ENCODE peak calls at places on chromosome 10, in nine cellular contexts. Z is MV-4-11, L is stromal cell of bone marrow, B is AG09309, T is C1 segment of cervical spinal cord, C is NCI-H1092 treated with DMSO at 0.1 percent for 48 hours, I is AG04450, O is mesenchymal stem cell, K is A673. Y is an unnamed sample.

GRCh38 chr10:132786279-132786528 is 257 bp upstream of the NKX6-2 start:
- DNase-seq in T (no peak), K (no peak), L (no peak), I (no peak), O (no peak), B (no peak), Z (no peak), C (no peak), Y (no peak)

GRCh38 chr10:105149371-105149871 is 508.3 kb downstream of the SORCS3 start:
- DNase-seq in I (no peak), B (peak; percentile 17), T (no peak), Z (no peak), C (no peak), L (no peak), K (no peak), O (no peak), Y (no peak)

GRCh38 chr10:54434782-54435181 is 366.2 kb downstream of the PCDH15 start:
- DNase-seq in I (no peak), B (no peak), T (no peak), O (no peak), L (no peak), C (no peak), K (no peak), Z (peak; percentile 11), Y (no peak)

GRCh38 chr10:60433684-60434083 is 44.0 kb upstream of the ANK3 start:
- DNase-seq in B (peak; percentile 61), T (no peak), I (peak; percentile 55), C (no peak), L (peak; percentile 75), O (peak; percentile 53), Z (no peak), K (no peak), Y (no peak)

GRCh38 chr10:59287587-59287986 is 74.8 kb downstream of the FAM13C start:
- DNase-seq in I (no peak), Z (no peak), T (peak; percentile 54), O (no peak), B (no peak), C (no peak), L (no peak), K (no peak), Y (no peak)

GRCh38 chr10:69512901-69513300 is 60.3 kb downstream of the NEUROG3 start:
- DNase-seq in O (no peak), K (no peak), I (no peak), C (no peak), Z (peak; percentile 13), B (no peak), L (peak; percentile 5), T (no peak), Y (no peak)

GRCh38 chr10:75143353-75143752 is 31.9 kb downstream of the SAMD8 start:
- DNase-seq in K (no peak), O (no peak), Z (no peak), C (no peak), T (no peak), B (no peak), L (no peak), I (no peak), Y (no peak)

GRCh38 chr10:33214174-33214573 is 120.3 kb downstream of the NRP1 start:
- DNase-seq in C (no peak), K (peak; percentile 75), O (no peak), Z (no peak), B (no peak), I (no peak), L (no peak), T (no peak), Y (no peak)

GRCh38 chr10:102678842-102679289 is 34.6 kb downstream of the TRIM8 start:
- DNase-seq in O (peak; percentile 78), Z (peak; percentile 49), K (no peak), C (peak; percentile 72), T (peak; percentile 81), I (no peak), B (no peak), L (no peak), Y (peak; percentile 62)

GRCh38 chr10:323651-324293 is 188.5 kb downstream of the ZMYND11 start:
- DNase-seq in C (no peak), O (peak; percentile 96), K (peak; percentile 93), T (no peak), B (peak; percentile 94), L (peak; percentile 96), I (peak; percentile 93), Z (peak; percentile 83), Y (peak; percentile 72)

GRCh38 chr10:133309720-133310398 is 1.1 kb downstream of the ZNF511 start:
- DNase-seq in T (no peak), Z (no peak), O (no peak), B (no peak), C (peak; percentile 52), K (no peak), I (no peak), L (no peak), Y (no peak)

GRCh38 chr10:10605551-10606081 is 412.1 kb upstream of the CELF2 start:
- DNase-seq in K (no peak), Z (peak; percentile 26), B (peak; percentile 67), O (peak; percentile 35), C (no peak), I (peak; percentile 55), T (no peak), L (peak; percentile 96), Y (no peak)

GRCh38 chr10:72421895-72422540 is 67.3 kb upstream of the DNAJB12 start:
- DNase-seq in B (no peak), C (no peak), O (no peak), K (no peak), Z (no peak), L (no peak), T (no peak), I (no peak), Y (no peak)

GRCh38 chr10:30353851-30354250 is 4.8 kb upstream of the MTPAP start:
- DNase-seq in L (peak; percentile 78), I (peak; percentile 55), C (no peak), B (peak; percentile 55), K (no peak), Z (no peak), O (peak; percentile 41), T (no peak), Y (no peak)

GRCh38 chr10:24240001-24240751 is 31.2 kb downstream of the KIAA1217 start:
- DNase-seq in O (no peak), Z (no peak), I (no peak), K (peak; percentile 18), C (no peak), T (no peak), L (peak; percentile 18), B (no peak), Y (no peak)

GRCh38 chr10:12067336-12067735 is 1.4 kb upstream of the DHTKD1 start:
- DNase-seq in Z (no peak), B (peak; percentile 48), C (no peak), L (peak; percentile 47), O (peak; percentile 73), K (no peak), T (no peak), I (peak; percentile 47), Y (no peak)

GRCh38 chr10:79018591-79019011 is 50.2 kb upstream of the ZMIZ1 start:
- DNase-seq in T (no peak), Z (no peak), K (no peak), O (peak; percentile 57), B (no peak), L (no peak), I (peak; percentile 13), C (peak; percentile 1), Y (no peak)

GRCh38 chr10:815338-816104 is 116.0 kb downstream of the LARP4B start:
- DNase-seq in L (no peak), C (no peak), O (no peak), B (no peak), K (no peak), Z (no peak), I (no peak), T (no peak), Y (no peak)

GRCh38 chr10:87804939-87805569 is 13.0 kb downstream of the ATAD1 start:
- DNase-seq in Z (no peak), T (no peak), I (no peak), C (no peak), B (no peak), O (no peak), L (no peak), K (no peak), Y (no peak)

GRCh38 chr10:132850896-132851295 is 64.9 kb upstream of the NKX6-2 start:
- DNase-seq in K (no peak), C (no peak), T (no peak), L (no peak), I (no peak), Z (no peak), O (no peak), B (no peak), Y (no peak)

GRCh38 chr10:49644035-49644345 is 30.2 kb downstream of the CHAT start:
- DNase-seq in C (no peak), L (no peak), O (no peak), Z (no peak), B (no peak), K (no peak), T (no peak), I (no peak), Y (no peak)

GRCh38 chr10:60877066-60877776 is 66.8 kb downstream of the RHOBTB1 start:
- DNase-seq in L (no peak), Z (no peak), B (no peak), T (no peak), I (no peak), C (no peak), K (no peak), O (no peak), Y (no peak)

GRCh38 chr10:112716924-112717348 is 233.1 kb upstream of the TCF7L2 start:
- DNase-seq in O (peak; percentile 80), B (no peak), K (no peak), I (no peak), L (peak; percentile 71), Z (no peak), T (no peak), C (no peak), Y (no peak)

GRCh38 chr10:30047924-30048531 is 11.4 kb downstream of the JCAD start:
- DNase-seq in K (no peak), O (no peak), C (no peak), T (no peak), I (no peak), Z (no peak), L (no peak), B (no peak), Y (no peak)

GRCh38 chr10:122478971-122479370 is 17.6 kb downstream of the HTRA1 start:
- DNase-seq in B (no peak), O (no peak), Z (no peak), T (peak; percentile 57), L (no peak), I (no peak), K (no peak), C (no peak), Y (no peak)

GRCh38 chr10:84424731-84425165 is 96.4 kb downstream of the CCSER2 start:
- DNase-seq in O (peak; percentile 96), K (peak; percentile 74), B (peak; percentile 91), Z (peak; percentile 76), T (peak; percentile 79), I (peak; percentile 89), L (peak; percentile 97), C (no peak), Y (peak; percentile 66)

GRCh38 chr10:14397069-14397468 is 66.3 kb upstream of the FRMD4A start:
- DNase-seq in Z (peak; percentile 17), L (peak; percentile 93), C (no peak), T (peak; percentile 54), O (peak; percentile 93), I (peak; percentile 96), K (peak; percentile 96), B (peak; percentile 99), Y (peak; percentile 33)

GRCh38 chr10:27192284-27192683 is 37.1 kb downstream of the MASTL start:
- DNase-seq in T (peak; percentile 9), B (peak; percentile 80), C (no peak), I (peak; percentile 63), K (no peak), Z (peak; percentile 3), O (peak; percentile 93), L (peak; percentile 97), Y (peak; percentile 45)

GRCh38 chr10:34759837-34760215 is 55.3 kb downstream of the PARD3 start:
- DNase-seq in C (no peak), B (no peak), Z (no peak), I (no peak), T (no peak), K (no peak), O (no peak), L (no peak), Y (no peak)

GRCh38 chr10:73494877-73495225 is 973 bp downstream of the PPP3CB start:
- DNase-seq in L (no peak), Z (no peak), T (no peak), O (no peak), K (no peak), I (no peak), B (no peak), C (no peak), Y (no peak)

GRCh38 chr10:98555011-98555619 is 108.4 kb upstream of the HPS1 start:
- DNase-seq in L (no peak), B (no peak), K (peak; percentile 41), T (no peak), Z (no peak), I (no peak), C (peak; percentile 92), O (peak; percentile 34), Y (no peak)

Y was measured in Calu3.